ENCODE peak calls at places on chromosomes 6 and 20, in five cellular contexts. P is right lobe of liver, J is coronary artery, Z is kidney epithelial cell, Y is tibial artery. T is an unnamed sample.

GRCh38 chr20:25296094-25297093 is 48.5 kb downstream of the PYGB start:
- DNase-seq in P (no peak), J (no peak), Z (no peak), Y (no peak), T (no peak)

GRCh38 chr6:79353226-79353625 is 118.7 kb upstream of the HMGN3 start:
- DNase-seq in P (no peak), J (no peak), Z (no peak), Y (no peak), T (no peak)

GRCh38 chr6:130187335-130188206 is 35.2 kb downstream of the SAMD3 start:
- DNase-seq in P (no peak), J (no peak), Z (no peak), Y (no peak), T (no peak)

GRCh38 chr6:36244641-36245280 is 25.1 kb upstream of the PNPLA1 start:
- DNase-seq in P (no peak), J (no peak), Z (no peak), Y (no peak), T (no peak)

GRCh38 chr20:47011984-47012383 is 117.3 kb downstream of the EYA2 start:
- DNase-seq in P (no peak), J (no peak), Z (no peak), Y (no peak), T (no peak)

GRCh38 chr20:61299613-61300012 is 47.6 kb downstream of the CDH4 start:
- DNase-seq in P (no peak), J (no peak), Z (no peak), Y (no peak), T (no peak)

GRCh38 chr20:56200456-56200855 is 48.1 kb upstream of the MC3R start:
- DNase-seq in P (no peak), J (no peak), Z (no peak), Y (no peak), T (no peak)

GRCh38 chr6:121816361-121816760 is 380.9 kb downstream of the GJA1 start:
- DNase-seq in P (no peak), J (no peak), Z (no peak), Y (no peak), T (no peak)

GRCh38 chr6:2434116-2434515 is 188.7 kb upstream of the GMDS start:
- DNase-seq in P (no peak), J (no peak), Z (peak; percentile 93), Y (no peak), T (peak; percentile 85)

GRCh38 chr20:46203510-46203837 is 85.4 kb downstream of the CD40 start:
- DNase-seq in P (no peak), J (no peak), Z (no peak), Y (no peak), T (no peak)

GRCh38 chr6:6749791-6750434 is 161.4 kb downstream of the LY86 start:
- DNase-seq in P (peak; percentile 62), J (no peak), Z (peak; percentile 34), Y (peak; percentile 65), T (peak; percentile 68)

GRCh38 chr20:37202267-37202943 is 23.1 kb upstream of the MROH8 start:
- DNase-seq in P (no peak), J (no peak), Z (peak; percentile 89), Y (peak; percentile 39), T (peak; percentile 92)

GRCh38 chr6:113073611-113074191 is 726.6 kb downstream of the RFPL4B start:
- DNase-seq in P (no peak), J (no peak), Z (no peak), Y (no peak), T (no peak)

GRCh38 chr6:34355889-34356288 is 36.6 kb downstream of the NUDT3 start:
- DNase-seq in P (no peak), J (no peak), Z (no peak), Y (no peak), T (no peak)

GRCh38 chr6:109486068-109486467 is 3.0 kb upstream of the ZBTB24 start:
- DNase-seq in P (no peak), J (no peak), Z (no peak), Y (no peak), T (no peak)

GRCh38 chr20:57654363-57654997 is 34.3 kb upstream of the ZBP1 start:
- DNase-seq in P (peak; percentile 31), J (peak; percentile 74), Z (no peak), Y (no peak), T (peak; percentile 67)

GRCh38 chr6:10418361-10418861 is 3.5 kb upstream of the TFAP2A start:
- DNase-seq in P (no peak), J (no peak), Z (no peak), Y (no peak), T (no peak)

GRCh38 chr20:32505723-32506473 is 79.2 kb downstream of the NOL4L start:
- DNase-seq in P (no peak), J (no peak), Z (no peak), Y (no peak), T (no peak)

GRCh38 chr20:47360489-47361267 is 4.2 kb upstream of the ZMYND8 start:
- DNase-seq in P (peak; percentile 89), J (peak; percentile 93), Z (peak; percentile 78), Y (peak; percentile 88), T (peak; percentile 84)

GRCh38 chr20:47950103-47950502 is 164.8 kb upstream of the SULF2 start:
- DNase-seq in P (no peak), J (no peak), Z (no peak), Y (no peak), T (peak; percentile 81)

GRCh38 chr6:4380881-4381281 is 245.5 kb upstream of the ECI2 start:
- DNase-seq in P (no peak), J (no peak), Z (no peak), Y (no peak), T (no peak)

GRCh38 chr6:5838656-5839396 is 167.9 kb downstream of the NRN1 start:
- DNase-seq in P (no peak), J (peak; percentile 9), Z (no peak), Y (no peak), T (no peak)

GRCh38 chr6:7171119-7171518 is 63.4 kb downstream of the RREB1 start:
- DNase-seq in P (peak; percentile 65), J (no peak), Z (no peak), Y (no peak), T (no peak)

GRCh38 chr6:112457891-112458290 is 110.8 kb downstream of the RFPL4B start:
- DNase-seq in P (no peak), J (no peak), Z (no peak), Y (no peak), T (no peak)

GRCh38 chr20:46434597-46434996 is 28.2 kb upstream of the ELMO2 start:
- DNase-seq in P (no peak), J (no peak), Z (no peak), Y (no peak), T (no peak)

GRCh38 chr6:97176468-97176867 is 106.5 kb downstream of the MMS22L start:
- DNase-seq in P (no peak), J (no peak), Z (no peak), Y (no peak), T (no peak)

GRCh38 chr20:63214514-63214913 is 1.4 kb downstream of the YTHDF1 start:
- DNase-seq in P (no peak), J (no peak), Z (no peak), Y (no peak), T (no peak)

GRCh38 chr6:149140137-149140909 is 177.2 kb upstream of the TAB2 start:
- DNase-seq in P (no peak), J (no peak), Z (no peak), Y (no peak), T (no peak)

GRCh38 chr20:46939031-46939430 is 44.4 kb downstream of the EYA2 start:
- DNase-seq in P (no peak), J (no peak), Z (no peak), Y (no peak), T (peak; percentile 44)

GRCh38 chr6:134863763-134864510 is 86.0 kb downstream of the ALDH8A1 start:
- DNase-seq in P (no peak), J (no peak), Z (no peak), Y (no peak), T (no peak)

GRCh38 chr6:81093046-81093445 is 659.4 kb downstream of the TENT5A start:
- DNase-seq in P (no peak), J (no peak), Z (no peak), Y (no peak), T (no peak)

GRCh38 chr6:3518356-3518841 is 61.5 kb upstream of the SLC22A23 start:
- DNase-seq in P (no peak), J (no peak), Z (no peak), Y (peak; percentile 49), T (peak; percentile 90)

GRCh38 chr20:62590301-62591121 is 51.8 kb upstream of the SLCO4A1 start:
- DNase-seq in P (no peak), J (no peak), Z (peak; percentile 32), Y (peak; percentile 41), T (peak; percentile 56)

GRCh38 chr6:42046491-42047219 is 3.7 kb upstream of the TAF8 start:
- DNase-seq in P (no peak), J (no peak), Z (no peak), Y (no peak), T (no peak)
- H3K4me3 ChIP-seq in P (peak overlapping the region; percentile 74), J (peak overlapping the region; percentile 94), Z (no peak overlapping the region), Y (peak overlapping the region; percentile 72), T (no peak overlapping the region)

GRCh38 chr6:54846857-54847721 is 518 bp downstream of the FAM83B start:
- DNase-seq in P (no peak), J (no peak), Z (no peak), Y (no peak), T (peak; percentile 38)

GRCh38 chr6:54850061-54850460 is 3.5 kb downstream of the FAM83B start:
- DNase-seq in P (no peak), J (no peak), Z (no peak), Y (no peak), T (no peak)

GRCh38 chr6:54847799-54848597 is 1.4 kb downstream of the FAM83B start:
- DNase-seq in P (no peak), J (no peak), Z (peak; percentile 51), Y (no peak), T (peak; percentile 40)

GRCh38 chr6:54846243-54846856 is at the start of gene FAM83B:
- DNase-seq in P (no peak), J (no peak), Z (no peak), Y (no peak), T (peak; percentile 54)
- H3K4me3 ChIP-seq in P (peak within 1 kb of the TSS; percentile 43), J (peak within 1 kb of the TSS; percentile 61), Z (peak within 1 kb of the TSS; percentile 54), Y (peak within 1 kb of the TSS; percentile 31), T (peak within 1 kb of the TSS; percentile 73)

DNA sequence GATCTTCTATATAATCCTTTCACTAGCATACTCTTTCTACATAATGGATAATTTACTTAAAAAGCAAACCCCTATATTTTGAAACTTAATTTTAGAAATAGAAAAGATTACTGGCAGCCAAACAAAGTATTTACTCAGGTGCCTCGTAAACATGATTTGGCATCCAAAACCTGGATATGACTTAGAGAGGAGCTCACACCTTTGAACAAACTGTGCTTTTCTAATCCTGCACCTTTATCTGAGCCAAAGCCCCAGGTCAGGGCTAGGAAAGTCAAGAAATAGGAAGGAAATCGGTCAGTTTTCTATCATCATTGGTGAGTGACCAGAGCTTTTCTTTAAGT is 170.9 kb downstream of the PHF3 start:
- DNase-seq in P (no peak), J (no peak), Z (no peak), Y (no peak), T (no peak)
- H3K4me3 ChIP-seq in P (peak overlapping the region; percentile 9), J (no peak overlapping the region), Z (no peak overlapping the region), Y (no peak overlapping the region), T (no peak overlapping the region)

DNA sequence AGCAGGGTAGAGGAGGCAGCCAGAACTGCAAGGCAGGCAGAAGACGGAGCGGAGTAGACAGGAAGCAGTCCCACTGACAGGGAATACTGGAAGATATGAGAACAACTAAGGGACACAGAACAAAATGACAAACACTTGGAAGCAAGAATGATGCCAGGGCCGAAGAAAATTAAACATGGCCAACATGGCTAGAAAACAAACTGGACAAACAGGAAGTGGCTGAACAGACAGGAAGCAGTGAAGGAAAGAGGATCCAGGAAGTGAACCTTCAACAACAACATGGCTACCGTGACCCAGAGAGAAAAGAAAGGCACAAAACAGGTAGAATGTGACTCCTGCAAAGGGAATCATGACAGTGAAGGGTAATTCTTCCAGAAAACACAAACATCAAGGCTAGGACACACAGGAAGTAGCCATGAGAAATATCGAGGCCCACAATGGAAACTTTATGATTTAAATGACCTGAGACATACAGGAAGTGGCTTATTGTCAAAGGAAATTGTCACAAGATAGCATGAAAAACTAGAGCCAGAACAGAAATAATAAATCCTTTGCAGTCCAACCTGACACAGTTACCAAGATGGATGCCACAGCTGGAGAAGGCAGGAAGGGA is 9.1 kb downstream of the COL11A2 start:
- DNase-seq in P (no peak), J (no peak), Z (no peak), Y (no peak), T (no peak)
- H3K4me3 ChIP-seq in P (no peak overlapping the region), J (no peak overlapping the region), Z (no peak overlapping the region), Y (no peak overlapping the region), T (no peak overlapping the region)

T was measured in PC-9.